ENCODE peak calls at places on chromosome 3, in ten cellular contexts. N is kidney; P is endodermal cell; H is aorta; L is right cardiac atrium; F is gastrocnemius medialis; U is MM.1S; Z is PC-9; A is psoas muscle; J is effector memory CD4-positive, alpha-beta T cell. V is an unnamed sample.

GRCh38 chr3:151468284-151468917 is 7.5 kb upstream of the IGSF10 start:
- DNase-seq in F (no peak), J (no peak), H (no peak), A (no peak), L (no peak), N (no peak), U (peak; percentile 62), Z (peak; percentile 40), P (peak; percentile 80), V (peak; percentile 79)

GRCh38 chr3:196192036-196193001 is 18.9 kb downstream of the ZDHHC19 start:
- DNase-seq in A (peak; percentile 48), Z (peak; percentile 32), J (peak; percentile 48), U (no peak), F (peak; percentile 38), N (no peak), P (peak; percentile 84), L (peak; percentile 66), H (no peak), V (no peak)

GRCh38 chr3:48558446-48559134 is 2.0 kb upstream of the PFKFB4 start:
- DNase-seq in J (no peak), N (no peak), F (peak; percentile 38), U (no peak), A (peak; percentile 42), Z (no peak), P (no peak), H (no peak), L (peak; percentile 80), V (no peak)

GRCh38 chr3:196326936-196327335 is 8.9 kb upstream of the DYNLT2B start:
- DNase-seq in J (no peak), L (no peak), F (no peak), A (no peak), N (no peak), H (no peak), Z (no peak), P (no peak), U (no peak), V (no peak)

GRCh38 chr3:129503387-129504010 is 24.9 kb upstream of the RHO start:
- DNase-seq in J (no peak), F (no peak), Z (no peak), N (peak; percentile 21), A (no peak), U (no peak), H (no peak), P (no peak), L (peak; percentile 2), V (no peak)

GRCh38 chr3:134072881-134073582 is 43.3 kb upstream of the SLCO2A1 start:
- DNase-seq in N (peak; percentile 50), H (peak; percentile 38), J (no peak), Z (no peak), F (no peak), L (no peak), P (peak; percentile 12), U (no peak), A (no peak), V (no peak)

GRCh38 chr3:124281453-124282316 is 289.8 kb upstream of the ROPN1 start:
- DNase-seq in H (no peak), U (peak; percentile 33), J (no peak), F (no peak), A (no peak), L (no peak), N (no peak), Z (no peak), P (peak; percentile 69), V (peak; percentile 34)

GRCh38 chr3:188370081-188370830 is 216.3 kb downstream of the LPP start:
- DNase-seq in F (no peak), H (no peak), Z (no peak), P (no peak), A (no peak), N (no peak), L (no peak), J (no peak), U (no peak), V (peak; percentile 36)

GRCh38 chr3:177816667-177817208 is 619.5 kb upstream of the TBL1XR1 start:
- DNase-seq in U (peak; percentile 15), J (no peak), H (no peak), F (no peak), L (no peak), N (no peak), P (no peak), Z (peak; percentile 97), A (no peak), V (peak; percentile 90)

GRCh38 chr3:129892857-129893615 is 475 bp downstream of the TMCC1 start:
- DNase-seq in H (peak; percentile 91), L (peak; percentile 90), P (peak; percentile 83), N (peak; percentile 91), A (peak; percentile 81), U (peak; percentile 75), Z (peak; percentile 38), F (no peak), J (peak; percentile 3), V (peak; percentile 5)

GRCh38 chr3:146543461-146544012 is 870 bp downstream of the PLSCR1 start:
- DNase-seq in J (no peak), A (no peak), P (no peak), F (no peak), N (no peak), H (no peak), U (no peak), L (peak; percentile 39), Z (no peak), V (peak; percentile 69)

GRCh38 chr3:31077021-31077601 is 182.7 kb upstream of the GADL1 start:
- DNase-seq in F (no peak), P (no peak), H (no peak), N (no peak), L (no peak), U (no peak), A (no peak), Z (peak; percentile 86), J (no peak), V (peak; percentile 72)

GRCh38 chr3:143128212-143128611 is 8.6 kb downstream of the CHST2 start:
- DNase-seq in Z (no peak), J (no peak), N (no peak), P (no peak), A (no peak), H (no peak), U (no peak), L (no peak), F (no peak), V (no peak)

GRCh38 chr3:39170461-39170860 is 17.1 kb upstream of the CSRNP1 start:
- DNase-seq in N (no peak), F (no peak), P (peak; percentile 89), H (no peak), U (no peak), A (no peak), J (no peak), Z (no peak), L (no peak), V (no peak)

GRCh38 chr3:61009025-61009424 is 242.2 kb downstream of the FHIT start:
- DNase-seq in Z (no peak), H (no peak), U (no peak), L (no peak), J (no peak), N (no peak), A (no peak), P (peak; percentile 52), F (no peak), V (no peak)

GRCh38 chr3:78455737-78456136 is 1312.1 kb downstream of the ROBO1 start:
- DNase-seq in A (no peak), P (no peak), Z (no peak), F (no peak), U (no peak), N (no peak), L (no peak), J (no peak), H (no peak), V (no peak)

GRCh38 chr3:151856106-151856505 is 17.3 kb upstream of the SUCNR1 start:
- DNase-seq in U (no peak), J (no peak), F (no peak), L (no peak), P (no peak), H (no peak), N (no peak), Z (peak; percentile 47), A (no peak), V (no peak)

GRCh38 chr3:51669241-51670052 is 1.6 kb upstream of the TEX264 start:
- DNase-seq in H (peak; percentile 95), J (peak; percentile 66), F (peak; percentile 46), N (peak; percentile 91), Z (peak; percentile 83), A (peak; percentile 87), U (peak; percentile 79), P (peak; percentile 99), L (peak; percentile 93), V (peak; percentile 88)

GRCh38 chr3:51670711-51671089 is 352 bp upstream of the TEX264 start:
- DNase-seq in A (no peak), J (no peak), L (no peak), P (no peak), Z (no peak), N (no peak), F (no peak), U (no peak), H (no peak), V (no peak)

GRCh38 chr3:51671090-51672082 is at the start of gene TEX264:
- DNase-seq in L (peak; percentile 97), H (peak; percentile 97), U (peak; percentile 94), J (peak; percentile 90), A (peak; percentile 93), N (peak; percentile 97), F (peak; percentile 87), P (peak; percentile 92), Z (peak; percentile 61), V (peak; percentile 91)

GRCh38 chr3:51668756-51669155 is 2.3 kb upstream of the TEX264 start:
- DNase-seq in J (no peak), N (no peak), H (no peak), F (no peak), P (no peak), U (no peak), A (no peak), Z (no peak), L (no peak), V (no peak)

GRCh38 chr3:51670053-51670666 is 892 bp upstream of the TEX264 start:
- DNase-seq in Z (no peak), J (peak; percentile 41), A (no peak), N (no peak), P (no peak), L (no peak), F (no peak), H (no peak), U (no peak), V (no peak)
- H3K4me1 ChIP-seq in Z (peaks cover 18% of the 10 kb centered on the region), J (peaks cover 49% of the 10 kb centered on the region), A (peaks cover 16% of the 10 kb centered on the region), N (peaks cover 32% of the 10 kb centered on the region), P (no peaks in the 10 kb centered on the region), L (peaks cover 7% of the 10 kb centered on the region), F (peaks cover 19% of the 10 kb centered on the region), H (no peaks in the 10 kb centered on the region), U (peaks cover 15% of the 10 kb centered on the region), V (peaks cover 17% of the 10 kb centered on the region)

GRCh38 chr3:119965692-119966091 is 128.6 kb downstream of the GSK3B start:
- DNase-seq in P (no peak), L (no peak), F (no peak), Z (no peak), A (no peak), N (no peak), H (no peak), J (no peak), U (no peak), V (no peak)
- H3K4me3 ChIP-seq in P (no peak overlapping the region), L (no peak overlapping the region), F (no peak overlapping the region), Z (no peak overlapping the region), A (no peak overlapping the region), N (no peak overlapping the region), H (no peak overlapping the region), J (no peak overlapping the region), U (no peak overlapping the region), V (no peak overlapping the region)

GRCh38 chr3:111738790-111739189 is 120.3 kb upstream of the PHLDB2 start:
- DNase-seq in U (no peak), P (no peak), F (no peak), H (no peak), L (no peak), J (no peak), A (no peak), N (no peak), Z (no peak), V (no peak)
- H3K4me1 ChIP-seq in U (peaks cover 24% of the 10 kb centered on the region), P (peaks cover 22% of the 10 kb centered on the region), F (peaks cover 23% of the 10 kb centered on the region), H (peaks cover 13% of the 10 kb centered on the region), L (peaks cover 12% of the 10 kb centered on the region), J (no peaks in the 10 kb centered on the region), A (peaks cover 17% of the 10 kb centered on the region), N (peaks cover 60% of the 10 kb centered on the region), Z (peaks cover 71% of the 10 kb centered on the region), V (peaks cover 4% of the 10 kb centered on the region)

GRCh38 chr3:38067508-38068233 is 28.7 kb downstream of the DLEC1 start:
- DNase-seq in A (no peak), L (no peak), P (no peak), J (no peak), U (no peak), Z (no peak), F (no peak), H (no peak), N (no peak), V (no peak)
- H3K4me3 ChIP-seq in A (no peak overlapping the region), L (no peak overlapping the region), P (no peak overlapping the region), J (no peak overlapping the region), U (no peak overlapping the region), Z (no peak overlapping the region), F (no peak overlapping the region), H (no peak overlapping the region), N (no peak overlapping the region), V (no peak overlapping the region)